ENCODE peak calls at places on chromosomes 4 and X, in four cellular contexts. F, E, D and Z are unnamed samples.

GRCh38 chr4:184745747-184746531 is 12.0 kb upstream of the CENPU start:
- DNase-seq in E (peak), D (peak), F (peak), Z (peak)

GRCh38 chr4:138291431-138291830 is 49.3 kb upstream of the SLC7A11 start:
- DNase-seq in F (no peak), D (no peak), E (no peak), Z (no peak)

GRCh38 chrX:19906293-19906692 is 18.9 kb upstream of the SH3KBP1 start:
- DNase-seq in D (no peak), F (no peak), E (no peak), Z (no peak)

GRCh38 chrX:57155171-57155570 is 18.0 kb upstream of the SPIN2A start:
- DNase-seq in D (no peak), F (no peak), E (no peak), Z (no peak)

GRCh38 chr4:132587626-132588025 is 561.5 kb upstream of the PCDH10 start:
- DNase-seq in E (no peak), F (no peak), D (no peak), Z (no peak)

GRCh38 chr4:182939680-182940079 is 22.5 kb upstream of the DCTD start:
- DNase-seq in F (no peak), E (no peak), D (no peak), Z (no peak)

GRCh38 chr4:42750091-42750490 is 93.2 kb upstream of the ATP8A1 start:
- DNase-seq in E (peak), F (no peak), D (no peak), Z (no peak)

GRCh38 chr4:158532556-158533231 is 11.0 kb downstream of the RXFP1 start:
- DNase-seq in F (no peak), E (no peak), D (no peak), Z (no peak)

GRCh38 chrX:22577181-22577580 is 304.5 kb downstream of the CBLL2 start:
- DNase-seq in F (no peak), E (no peak), D (peak), Z (no peak)

GRCh38 chr4:5477613-5478012 is 230.7 kb downstream of the EVC2 start:
- DNase-seq in F (no peak), E (no peak), D (no peak), Z (no peak)

GRCh38 chrX:47776301-47776700 is 60.4 kb upstream of the ZNF81 start:
- DNase-seq in D (no peak), E (no peak), F (no peak), Z (no peak)